ENCODE peak calls at places on chromosome 20, in four cellular contexts. B, U, Z and W are unnamed samples.

GRCh38 chr20:13299401-13299800 is 78.3 kb downstream of the ISM1 start:
- DNase-seq in U (no peak), Z (peak; percentile 31), B (no peak), W (no peak)

GRCh38 chr20:57468523-57469417 is 56.2 kb downstream of the CTCFL start:
- DNase-seq in Z (no peak), U (no peak), B (no peak), W (no peak)

GRCh38 chr20:38591484-38592410 is 9.9 kb upstream of the ARHGAP40 start:
- DNase-seq in B (no peak), U (no peak), Z (no peak), W (no peak)

GRCh38 chr20:23234311-23235078 is 116.1 kb upstream of the NXT1 start:
- DNase-seq in U (no peak), Z (no peak), B (no peak), W (no peak)

GRCh38 chr20:25077610-25078169 is 4.3 kb downstream of the VSX1 start:
- DNase-seq in U (no peak), B (peak; percentile 41), Z (no peak), W (no peak)

GRCh38 chr20:54938707-54939106 is 463.3 kb downstream of the DOK5 start:
- DNase-seq in Z (no peak), U (no peak), B (no peak), W (no peak)

GRCh38 chr20:36744764-36745191 is 1.1 kb downstream of the NDRG3 start:
- DNase-seq in U (peak; percentile 55), Z (peak; percentile 28), B (peak; percentile 20), W (no peak)

GRCh38 chr20:18666803-18667460 is 79.1 kb downstream of the DTD1 start:
- DNase-seq in U (no peak), Z (no peak), B (no peak), W (no peak)

GRCh38 chr20:50121858-50122271 is 8.9 kb upstream of the UBE2V1 start:
- DNase-seq in U (no peak), Z (no peak), B (no peak), W (no peak)

GRCh38 chr20:63002511-63002910 is 4.3 kb downstream of the BHLHE23 start:
- DNase-seq in U (peak; percentile 2), Z (no peak), B (no peak), W (no peak)

GRCh38 chr20:50874111-50874757 is 57.0 kb downstream of the ADNP start:
- DNase-seq in Z (no peak), U (no peak), B (no peak), W (no peak)

GRCh38 chr20:1912646-1913045 is 17.4 kb downstream of the SIRPA start:
- DNase-seq in U (no peak), B (no peak), Z (no peak), W (no peak)

GRCh38 chr20:2080532-2081224 is 20.9 kb upstream of the STK35 start:
- DNase-seq in U (no peak), Z (no peak), B (no peak), W (no peak)

GRCh38 chr20:62515280-62515679 is 39.5 kb upstream of the GATA5 start:
- DNase-seq in B (no peak), U (no peak), Z (no peak), W (no peak)

GRCh38 chr20:40945754-40946451 is 82.7 kb upstream of the TOP1 start:
- DNase-seq in U (no peak), B (peak; percentile 69), Z (no peak), W (peak; percentile 53)

GRCh38 chr20:32179934-32180333 is 27.6 kb downstream of the PLAGL2 start:
- DNase-seq in B (no peak), Z (no peak), U (no peak), W (no peak)

GRCh38 chr20:51639206-51639832 is 96.8 kb upstream of the NFATC2 start:
- DNase-seq in Z (peak; percentile 65), B (peak; percentile 91), U (peak; percentile 54), W (peak; percentile 89)

GRCh38 chr20:8144282-8145245 is 12.5 kb downstream of the PLCB1 start:
- DNase-seq in B (no peak), Z (peak; percentile 8), U (no peak), W (no peak)

GRCh38 chr20:36866681-36867485 is 9.1 kb upstream of the TLDC2 start:
- DNase-seq in Z (no peak), U (no peak), B (no peak), W (no peak)

GRCh38 chr20:49320460-49320859 is 42.6 kb upstream of the ZNFX1 start:
- DNase-seq in U (no peak), B (peak; percentile 25), Z (peak; percentile 55), W (no peak)

GRCh38 chr20:19943021-19943659 is 74.0 kb upstream of the NAA20 start:
- DNase-seq in B (no peak), Z (no peak), U (no peak), W (no peak)

GRCh38 chr20:2899243-2899642 is 26.0 kb downstream of the PTPRA start:
- DNase-seq in B (no peak), U (no peak), Z (no peak), W (no peak)

GRCh38 chr20:237918-238317 is 10.9 kb downstream of the DEFB129 start:
- DNase-seq in B (no peak), U (no peak), Z (no peak), W (no peak)

GRCh38 chr20:35145141-35145564 is 2.0 kb downstream of the EDEM2 start:
- DNase-seq in Z (peak; percentile 59), U (no peak), B (no peak), W (no peak)